ENCODE peak calls at places on chromosomes 7 and 10, in five cellular contexts. Q is Karpas-422, U is uterus, P is mammary epithelial cell, N is Peyer's patch. W is an unnamed sample.

GRCh38 chr7:36951257-36951697 is 227.0 kb upstream of the AOAH start:
- DNase-seq in U (no peak), Q (no peak), P (no peak), N (no peak), W (no peak)

GRCh38 chr10:114507449-114507848 is 103.1 kb upstream of the AFAP1L2 start:
- DNase-seq in Q (no peak), N (peak; percentile 93), U (no peak), P (peak; percentile 30), W (no peak)

GRCh38 chr7:78516450-78516849 is 717.9 kb downstream of the PHTF2 start:
- DNase-seq in N (no peak), P (no peak), Q (no peak), U (no peak), W (no peak)

GRCh38 chr10:90777614-90778013 is 80.2 kb downstream of the HTR7 start:
- DNase-seq in Q (no peak), N (no peak), U (no peak), P (no peak), W (no peak)

GRCh38 chr7:79118143-79118542 is 335.3 kb downstream of the MAGI2 start:
- DNase-seq in P (no peak), Q (no peak), U (no peak), N (no peak), W (no peak)

GRCh38 chr7:142668495-142668894 is 80.8 kb upstream of the PRSS1 start:
- DNase-seq in Q (peak; percentile 46), U (no peak), N (no peak), P (no peak), W (no peak)

GRCh38 chr10:68559872-68560200 is 301 bp upstream of the TET1 start:
- DNase-seq in P (no peak), N (peak; percentile 48), Q (no peak), U (no peak), W (no peak)

GRCh38 chr7:128703605-128704004 is 31.5 kb downstream of the GARIN1A start:
- DNase-seq in P (no peak), U (no peak), N (no peak), Q (no peak), W (no peak)

GRCh38 chr7:133051066-133051465 is 30.8 kb downstream of the CHCHD3 start:
- DNase-seq in N (no peak), Q (peak; percentile 54), U (no peak), P (no peak), W (peak; percentile 23)

GRCh38 chr7:151793531-151793935 is 83.4 kb downstream of the PRKAG2 start:
- DNase-seq in Q (no peak), P (no peak), U (no peak), N (no peak), W (no peak)

GRCh38 chr10:76882245-76882644 is 755.4 kb downstream of the KCNMA1 start:
- DNase-seq in Q (no peak), P (no peak), N (no peak), U (no peak), W (no peak)

GRCh38 chr10:128000660-128001059 is 93.8 kb downstream of the PTPRE start:
- DNase-seq in U (no peak), P (peak; percentile 45), Q (no peak), N (peak; percentile 34), W (no peak)

GRCh38 chr10:68096913-68097509 is 12.3 kb upstream of the MYPN start:
- DNase-seq in N (peak; percentile 86), U (no peak), Q (no peak), P (peak; percentile 94), W (peak; percentile 78)

GRCh38 chr7:21507627-21508343 is 35.1 kb upstream of the DNAH11 start:
- DNase-seq in P (peak; percentile 28), N (peak; percentile 80), U (no peak), Q (peak; percentile 66), W (no peak)

GRCh38 chr7:39650676-39651075 is 27.3 kb downstream of the RALA start:
- DNase-seq in P (no peak), U (peak; percentile 38), N (no peak), Q (no peak), W (peak; percentile 39)

GRCh38 chr7:130142654-130143333 is 62.4 kb downstream of the TMEM209 start:
- DNase-seq in P (no peak), Q (no peak), U (no peak), N (no peak), W (no peak)

GRCh38 chr10:79072994-79073654 is 4.4 kb downstream of the ZMIZ1 start:
- DNase-seq in N (no peak), P (no peak), U (no peak), Q (no peak), W (no peak)
- H3K4me3 ChIP-seq in N (peak overlapping the region; percentile 98), P (no peak overlapping the region), U (peak overlapping the region; percentile 10), Q (no peak overlapping the region), W (no peak overlapping the region)

GRCh38 chr10:19629559-19629958 is 186.7 kb upstream of the PLXDC2 start:
- DNase-seq in P (no peak), U (peak; percentile 73), N (peak; percentile 64), Q (no peak), W (peak; percentile 61)
- H3K4me3 ChIP-seq in P (no peak overlapping the region), U (no peak overlapping the region), N (no peak overlapping the region), Q (no peak overlapping the region), W (no peak overlapping the region)

DNA sequence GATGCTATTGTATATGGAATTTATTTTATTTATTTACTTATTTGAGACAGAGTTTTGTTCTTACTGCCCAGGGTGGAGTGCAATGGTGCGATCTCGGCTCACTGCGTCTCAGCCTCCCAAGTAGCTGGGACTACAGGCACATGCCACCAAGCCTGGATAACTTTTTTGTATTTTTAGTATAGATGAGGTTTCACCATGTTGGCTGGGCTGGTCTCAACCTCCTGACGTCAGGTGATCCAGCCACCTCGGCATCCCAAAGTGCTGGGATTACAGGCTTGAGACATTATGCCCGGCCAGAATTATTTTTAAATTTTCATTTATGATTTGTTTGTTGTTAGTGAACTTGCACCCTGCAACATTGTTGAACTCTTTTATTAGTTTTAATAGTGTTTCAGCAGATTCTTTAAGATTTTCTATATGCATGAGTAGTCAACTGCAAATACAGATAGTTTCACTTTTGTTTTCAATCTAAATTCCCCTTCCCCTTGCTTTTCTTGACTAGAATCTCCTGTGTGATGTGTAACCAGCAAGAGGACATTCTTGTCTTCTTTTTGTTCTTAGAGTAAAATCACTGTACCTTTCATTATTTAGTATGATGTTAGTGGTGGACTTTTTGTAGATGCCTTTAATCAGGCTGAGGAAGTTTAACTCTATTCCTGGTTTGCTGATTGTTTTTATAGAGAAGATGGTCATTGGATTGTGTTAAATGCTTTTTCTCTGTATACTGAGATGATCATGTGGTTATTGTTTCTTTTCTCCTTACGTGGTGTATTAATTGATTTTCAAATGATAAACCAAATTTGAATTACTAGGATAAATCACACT is 27.8 kb downstream of the ZNF33A start:
- DNase-seq in N (no peak), P (no peak), Q (peak; percentile 46), U (no peak), W (no peak)
- H3K4me3 ChIP-seq in N (no peak overlapping the region), P (no peak overlapping the region), Q (peak overlapping the region; percentile 21), U (no peak overlapping the region), W (no peak overlapping the region)

GRCh38 chr10:86263209-86263608 is 103.4 kb downstream of the GRID1 start:
- DNase-seq in U (no peak), P (no peak), N (peak; percentile 40), Q (no peak), W (no peak)
- H3K4me3 ChIP-seq in U (no peak overlapping the region), P (no peak overlapping the region), N (no peak overlapping the region), Q (no peak overlapping the region), W (no peak overlapping the region)

GRCh38 chr7:38335490-38336135 is 62.2 kb upstream of the TARP start:
- DNase-seq in N (peak; percentile 94), Q (peak; percentile 94), U (peak; percentile 62), P (peak; percentile 75), W (peak; percentile 65)
- H3K4me3 ChIP-seq in N (peak overlapping the region; percentile 29), Q (peak overlapping the region; percentile 5), U (no peak overlapping the region), P (no peak overlapping the region), W (peak overlapping the region; percentile 15)

DNA sequence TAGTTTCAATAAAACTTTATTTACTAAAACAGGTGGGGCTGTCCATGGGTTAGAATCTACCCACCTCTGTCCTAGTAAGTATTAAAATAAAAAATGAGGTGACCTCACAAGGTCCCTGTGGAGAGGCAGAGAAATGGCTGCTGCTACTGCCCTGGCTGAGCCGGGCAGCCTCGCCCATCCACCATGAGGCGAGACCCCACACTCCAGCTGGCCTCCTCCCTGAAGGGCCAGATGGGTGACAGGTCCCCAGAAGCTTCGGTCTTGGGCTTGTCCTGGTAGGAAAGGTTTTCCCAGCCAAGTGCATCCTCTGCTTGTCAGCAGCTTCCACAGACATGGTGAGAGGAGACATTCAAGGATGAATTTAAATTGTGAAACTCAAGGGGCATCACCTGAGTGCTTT is 565.8 kb downstream of the PTPRN2 start:
- DNase-seq in U (no peak), P (no peak), Q (no peak), N (peak; percentile 32), W (no peak)
- H3K4me3 ChIP-seq in U (no peak overlapping the region), P (no peak overlapping the region), Q (no peak overlapping the region), N (no peak overlapping the region), W (no peak overlapping the region)